ENCODE peak calls at places on chromosomes 13 and 19, in ten cellular contexts. I, H, Y, A, L, T, S, D, M and P are unnamed samples.

GRCh38 chr13:58343081-58343480 is 711.5 kb downstream of the PCDH17 start:
- DNase-seq in I (no peak), H (no peak), Y (no peak), A (peak), L (no peak), T (no peak), S (no peak), D (no peak), M (no peak), P (no peak)

GRCh38 chr19:2171349-2172145 is 7.8 kb downstream of the DOT1L start:
- DNase-seq in I (no peak), H (peak), Y (peak), A (no peak), L (peak), T (peak), S (no peak), D (no peak), M (no peak), P (peak)

GRCh38 chr19:49553451-49554271 is 25.9 kb downstream of the RCN3 start:
- DNase-seq in I (no peak), H (no peak), Y (no peak), A (peak), L (no peak), T (peak), S (peak), D (peak), M (no peak), P (no peak)

GRCh38 chr13:47794963-47795362 is 206.1 kb downstream of the SUCLA2 start:
- DNase-seq in I (no peak), H (peak), Y (no peak), A (peak), L (no peak), T (no peak), S (peak), D (no peak), M (no peak), P (no peak)

GRCh38 chr19:3471954-3472655 is 8.2 kb downstream of the SMIM24 start:
- DNase-seq in I (peak), H (no peak), Y (no peak), A (no peak), L (no peak), T (peak), S (peak), D (no peak), M (no peak), P (peak)

GRCh38 chr13:72453161-72453560 is 274.3 kb downstream of the MZT1 start:
- DNase-seq in I (no peak), H (no peak), Y (no peak), A (no peak), L (no peak), T (no peak), S (no peak), D (no peak), M (peak), P (no peak)

GRCh38 chr13:87124785-87125074 is 546.4 kb upstream of the SLITRK5 start:
- DNase-seq in I (peak), H (peak), Y (no peak), A (no peak), L (no peak), T (no peak), S (no peak), D (no peak), M (no peak), P (no peak)

GRCh38 chr13:37617162-37617561 is 18.6 kb upstream of the POSTN start:
- DNase-seq in I (no peak), H (peak), Y (no peak), A (peak), L (no peak), T (no peak), S (peak), D (peak), M (no peak), P (no peak)

GRCh38 chr19:2227415-2228156 is 8.5 kb downstream of the PLEKHJ1 start:
- DNase-seq in I (no peak), H (no peak), Y (no peak), A (no peak), L (no peak), T (no peak), S (no peak), D (no peak), M (no peak), P (no peak)

GRCh38 chr19:18300930-18301717 is 19.7 kb upstream of the JUND start:
- DNase-seq in I (no peak), H (no peak), Y (peak), A (peak), L (no peak), T (no peak), S (peak), D (peak), M (no peak), P (no peak)

GRCh38 chr13:51221674-51222509 is at the start of gene FAM124A:
- DNase-seq in I (peak), H (peak), Y (peak), A (no peak), L (no peak), T (peak), S (peak), D (no peak), M (peak), P (peak)

GRCh38 chr19:54248016-54248601 is 5.5 kb upstream of the LILRA6 start:
- DNase-seq in I (peak), H (no peak), Y (peak), A (no peak), L (no peak), T (peak), S (no peak), D (no peak), M (no peak), P (no peak)

GRCh38 chr13:65057986-65058385 is 2172.2 kb downstream of the PCDH9 start:
- DNase-seq in I (no peak), H (no peak), Y (no peak), A (no peak), L (no peak), T (no peak), S (no peak), D (no peak), M (no peak), P (no peak)

GRCh38 chr19:45091031-45091918 is 1.7 kb upstream of the PPP1R37 start:
- DNase-seq in I (no peak), H (peak), Y (peak), A (peak), L (peak), T (peak), S (peak), D (peak), M (peak), P (peak)

GRCh38 chr19:797528-798414 is 519 bp downstream of the PTBP1 start:
- DNase-seq in I (peak), H (peak), Y (peak), A (peak), L (peak), T (peak), S (peak), D (peak), M (peak), P (peak)

GRCh38 chr19:36489139-36489919 is at the start of gene ZNF566:
- DNase-seq in I (peak), H (peak), Y (peak), A (peak), L (peak), T (peak), S (peak), D (peak), M (peak), P (peak)

GRCh38 chr19:866769-867300 is 7.4 kb downstream of the CFD start:
- DNase-seq in I (no peak), H (no peak), Y (no peak), A (no peak), L (no peak), T (no peak), S (no peak), D (no peak), M (no peak), P (no peak)

GRCh38 chr19:9941646-9942045 is 5.3 kb upstream of the OLFM2 start:
- DNase-seq in I (no peak), H (no peak), Y (no peak), A (no peak), L (no peak), T (no peak), S (no peak), D (no peak), M (no peak), P (no peak)

GRCh38 chr19:3184847-3185481 is 766 bp upstream of the NCLN start:
- DNase-seq in I (peak), H (no peak), Y (peak), A (no peak), L (peak), T (peak), S (peak), D (no peak), M (no peak), P (peak)